ENCODE peak calls at places on chromosomes 2 and 18, in nine cellular contexts. M, Y, D, H, L, W, K, A and C are unnamed samples.

GRCh38 chr2:111702119-111702808 is 181.7 kb downstream of the ANAPC1 start:
- DNase-seq in M (peak; percentile 15), Y (peak; percentile 55), D (no peak), H (peak; percentile 25), L (peak; percentile 65), W (peak; percentile 37), K (no peak), A (peak; percentile 51), C (peak; percentile 24)

GRCh38 chr2:20145497-20146193 is 79.3 kb downstream of the SDC1 start:
- DNase-seq in M (no peak), Y (no peak), D (no peak), H (no peak), L (no peak), W (no peak), K (no peak), A (no peak), C (no peak)

GRCh38 chr2:237616373-237617304 is 10.7 kb upstream of the LRRFIP1 start:
- DNase-seq in M (no peak), Y (peak; percentile 58), D (no peak), H (no peak), L (peak; percentile 62), W (peak; percentile 57), K (no peak), A (no peak), C (no peak)

GRCh38 chr2:193518061-193518817 is 1323.5 kb upstream of the TMEFF2 start:
- DNase-seq in M (no peak), Y (peak; percentile 73), D (no peak), H (no peak), L (no peak), W (no peak), K (no peak), A (no peak), C (no peak)

GRCh38 chr18:57547260-57547659 is 39.2 kb downstream of the FECH start:
- DNase-seq in M (no peak), Y (no peak), D (no peak), H (no peak), L (no peak), W (no peak), K (no peak), A (no peak), C (no peak)

GRCh38 chr2:219126555-219126954 is 34.1 kb downstream of the NHEJ1 start:
- DNase-seq in M (no peak), Y (no peak), D (no peak), H (no peak), L (no peak), W (no peak), K (no peak), A (no peak), C (no peak)

GRCh38 chr18:21330122-21330701 is 88.2 kb downstream of the GREB1L start:
- DNase-seq in M (no peak), Y (peak; percentile 59), D (no peak), H (no peak), L (no peak), W (no peak), K (no peak), A (no peak), C (peak; percentile 27)

GRCh38 chr18:9191658-9192256 is 55.2 kb downstream of the ANKRD12 start:
- DNase-seq in M (no peak), Y (no peak), D (no peak), H (no peak), L (no peak), W (no peak), K (no peak), A (no peak), C (no peak)

GRCh38 chr18:55407774-55408535 is 180.0 kb downstream of the TCF4 start:
- DNase-seq in M (no peak), Y (no peak), D (no peak), H (no peak), L (no peak), W (no peak), K (no peak), A (no peak), C (no peak)

GRCh38 chr2:70645733-70646420 is 92.3 kb upstream of the TGFA start:
- DNase-seq in M (no peak), Y (no peak), D (no peak), H (no peak), L (peak; percentile 45), W (peak; percentile 21), K (no peak), A (no peak), C (no peak)

GRCh38 chr2:172082105-172082943 is 3.0 kb upstream of the DLX1 start:
- DNase-seq in M (no peak), Y (no peak), D (no peak), H (no peak), L (no peak), W (no peak), K (no peak), A (no peak), C (no peak)

GRCh38 chr2:130382313-130382917 is 26.6 kb downstream of the PTPN18 start:
- DNase-seq in M (no peak), Y (no peak), D (no peak), H (no peak), L (no peak), W (no peak), K (no peak), A (no peak), C (no peak)

GRCh38 chr2:2719015-2719414 is 387.9 kb upstream of the MYT1L start:
- DNase-seq in M (no peak), Y (no peak), D (no peak), H (no peak), L (peak; percentile 35), W (no peak), K (no peak), A (no peak), C (no peak)

GRCh38 chr2:171434671-171434980 is 600 bp downstream of the DCAF17 start:
- DNase-seq in M (no peak), Y (no peak), D (peak; percentile 64), H (no peak), L (peak; percentile 77), W (no peak), K (peak; percentile 54), A (no peak), C (no peak)

GRCh38 chr2:26458365-26459042 is 19.4 kb downstream of the OTOF start:
- DNase-seq in M (no peak), Y (no peak), D (no peak), H (no peak), L (no peak), W (no peak), K (peak; percentile 11), A (no peak), C (no peak)

GRCh38 chr2:71736986-71737385 is 283.6 kb downstream of the DYSF start:
- DNase-seq in M (no peak), Y (no peak), D (peak; percentile 38), H (no peak), L (no peak), W (no peak), K (peak; percentile 37), A (no peak), C (no peak)

GRCh38 chr2:163649080-163649479 is 86.7 kb downstream of the FIGN start:
- DNase-seq in M (no peak), Y (no peak), D (no peak), H (no peak), L (no peak), W (no peak), K (no peak), A (no peak), C (no peak)

GRCh38 chr2:138948070-138948539 is 167.9 kb upstream of the NXPH2 start:
- DNase-seq in M (no peak), Y (peak; percentile 95), D (no peak), H (no peak), L (no peak), W (no peak), K (no peak), A (no peak), C (peak; percentile 26)

GRCh38 chr2:76256689-76257088 is 546.0 kb upstream of the GCFC2 start:
- DNase-seq in M (no peak), Y (no peak), D (no peak), H (no peak), L (no peak), W (no peak), K (no peak), A (no peak), C (no peak)

GRCh38 chr2:172081248-172082022 is 3.9 kb upstream of the DLX1 start:
- DNase-seq in M (no peak), Y (no peak), D (no peak), H (no peak), L (no peak), W (no peak), K (no peak), A (no peak), C (no peak)

GRCh38 chr2:62305421-62306176 is 109.7 kb downstream of the B3GNT2 start:
- DNase-seq in M (no peak), Y (no peak), D (no peak), H (peak; percentile 36), L (no peak), W (no peak), K (no peak), A (peak; percentile 72), C (no peak)

GRCh38 chr18:9201224-9201623 is 64.6 kb downstream of the ANKRD12 start:
- DNase-seq in M (no peak), Y (no peak), D (no peak), H (no peak), L (no peak), W (no peak), K (no peak), A (no peak), C (no peak)

GRCh38 chr2:183229386-183229785 is 105.1 kb downstream of the NUP35 start:
- DNase-seq in M (no peak), Y (peak; percentile 69), D (no peak), H (no peak), L (no peak), W (no peak), K (no peak), A (no peak), C (no peak)

GRCh38 chr2:191321861-191322662 is 76.9 kb downstream of the MYO1B start:
- DNase-seq in M (no peak), Y (peak; percentile 66), D (no peak), H (no peak), L (peak; percentile 96), W (peak; percentile 30), K (no peak), A (no peak), C (peak; percentile 16)

GRCh38 chr2:239917957-239918481 is 107.1 kb downstream of the NDUFA10 start:
- DNase-seq in M (no peak), Y (no peak), D (no peak), H (no peak), L (no peak), W (no peak), K (peak; percentile 12), A (no peak), C (no peak)

GRCh38 chr18:33805592-33805991 is 227.6 kb downstream of the ASXL3 start:
- DNase-seq in M (no peak), Y (no peak), D (no peak), H (no peak), L (no peak), W (no peak), K (no peak), A (no peak), C (no peak)